ENCODE peak calls at places on chromosomes 1 and 21, in five cellular contexts. One of them, this sample, is unnamed.

GRCh38 chr1:95122151-95122697 is 5.1 kb downstream of the TLCD4 start:
- DNase-seq in osteoblast: no peak
- DNase-seq in MM.1S: no peak
- DNase-seq in GM12878: no peak
- DNase-seq in PC-3: no peak
- DNase-seq in this sample: no peak

GRCh38 chr1:54121482-54122130 is 31.2 kb downstream of the CDCP2 start:
- DNase-seq in GM12878: no peak
- DNase-seq in MM.1S: peak
- DNase-seq in PC-3: peak
- DNase-seq in osteoblast: peak
- DNase-seq in this sample: peak

GRCh38 chr21:42437786-42438185 is 34.1 kb downstream of the UBASH3A start:
- DNase-seq in GM12878: no peak
- DNase-seq in osteoblast: no peak
- DNase-seq in MM.1S: peak
- DNase-seq in PC-3: peak
- DNase-seq in this sample: no peak

GRCh38 chr1:188218289-188218688 is 1389.5 kb downstream of the PLA2G4A start:
- DNase-seq in GM12878: no peak
- DNase-seq in osteoblast: no peak
- DNase-seq in MM.1S: no peak
- DNase-seq in PC-3: no peak
- DNase-seq in this sample: no peak

GRCh38 chr1:42646056-42646455 is 12.2 kb upstream of the PPIH start:
- DNase-seq in MM.1S: no peak
- DNase-seq in osteoblast: no peak
- DNase-seq in PC-3: no peak
- DNase-seq in GM12878: no peak
- DNase-seq in this sample: no peak

GRCh38 chr1:37476087-37476452 is 1.7 kb downstream of the ZC3H12A start:
- DNase-seq in PC-3: no peak
- DNase-seq in GM12878: no peak
- DNase-seq in osteoblast: no peak
- DNase-seq in MM.1S: no peak
- DNase-seq in this sample: no peak

GRCh38 chr1:237281481-237281880 is 239.5 kb downstream of the RYR2 start:
- DNase-seq in osteoblast: no peak
- DNase-seq in GM12878: no peak
- DNase-seq in MM.1S: no peak
- DNase-seq in PC-3: no peak
- DNase-seq in this sample: no peak

GRCh38 chr1:86382878-86383277 is 13.2 kb downstream of the ODF2L start:
- DNase-seq in GM12878: peak
- DNase-seq in MM.1S: peak
- DNase-seq in PC-3: no peak
- DNase-seq in osteoblast: no peak
- DNase-seq in this sample: no peak

GRCh38 chr1:87463917-87464565 is 135.4 kb downstream of the LMO4 start:
- DNase-seq in osteoblast: no peak
- DNase-seq in MM.1S: peak
- DNase-seq in PC-3: no peak
- DNase-seq in GM12878: peak
- DNase-seq in this sample: no peak

GRCh38 chr21:42864812-42865211 is 14.5 kb downstream of the WDR4 start:
- DNase-seq in PC-3: no peak
- DNase-seq in GM12878: no peak
- DNase-seq in osteoblast: peak
- DNase-seq in MM.1S: no peak
- DNase-seq in this sample: no peak

GRCh38 chr1:4603317-4604110 is 50.9 kb upstream of the AJAP1 start:
- DNase-seq in MM.1S: no peak
- DNase-seq in PC-3: peak
- DNase-seq in GM12878: no peak
- DNase-seq in osteoblast: no peak
- DNase-seq in this sample: no peak

GRCh38 chr1:73044241-73044640 is 761.9 kb upstream of the NEGR1 start:
- DNase-seq in GM12878: no peak
- DNase-seq in osteoblast: no peak
- DNase-seq in MM.1S: no peak
- DNase-seq in PC-3: no peak
- DNase-seq in this sample: no peak

GRCh38 chr1:9128161-9128519 is 762 bp downstream of the GPR157 start:
- DNase-seq in PC-3: peak
- DNase-seq in GM12878: no peak
- DNase-seq in MM.1S: no peak
- DNase-seq in osteoblast: peak
- DNase-seq in this sample: no peak

GRCh38 chr21:27300770-27301169 is 333.9 kb upstream of the ADAMTS5 start:
- DNase-seq in PC-3: no peak
- DNase-seq in GM12878: no peak
- DNase-seq in MM.1S: no peak
- DNase-seq in osteoblast: no peak
- DNase-seq in this sample: no peak

GRCh38 chr1:161678510-161678909 is 15.6 kb downstream of the FCGR2B start:
- DNase-seq in PC-3: no peak
- DNase-seq in osteoblast: no peak
- DNase-seq in GM12878: no peak
- DNase-seq in MM.1S: peak
- DNase-seq in this sample: no peak

GRCh38 chr1:233975486-233975885 is 71.0 kb downstream of the SLC35F3 start:
- DNase-seq in PC-3: no peak
- DNase-seq in osteoblast: no peak
- DNase-seq in GM12878: no peak
- DNase-seq in MM.1S: no peak
- DNase-seq in this sample: no peak

GRCh38 chr1:152884966-152885624 is 7.0 kb downstream of the SMCP start:
- DNase-seq in osteoblast: peak
- DNase-seq in PC-3: peak
- DNase-seq in MM.1S: no peak
- DNase-seq in GM12878: no peak
- DNase-seq in this sample: no peak
- H3K4me2 ChIP-seq in osteoblast: peak
- H3K4me2 ChIP-seq in PC-3: no peak
- H3K4me2 ChIP-seq in MM.1S: no peak
- H3K4me2 ChIP-seq in GM12878: no peak
- H3K4me2 ChIP-seq in this sample: no peak

GRCh38 chr1:65393928-65394327 is 26.5 kb upstream of the LEPR start:
- DNase-seq in PC-3: no peak
- DNase-seq in GM12878: no peak
- DNase-seq in osteoblast: no peak
- DNase-seq in MM.1S: no peak
- DNase-seq in this sample: no peak
- H3K4me2 ChIP-seq in PC-3: peak
- H3K4me2 ChIP-seq in GM12878: no peak
- H3K4me2 ChIP-seq in osteoblast: no peak
- H3K4me2 ChIP-seq in MM.1S: no peak
- H3K4me2 ChIP-seq in this sample: no peak

GRCh38 chr1:78019031-78019430 is 14.3 kb downstream of the DNAJB4 start:
- DNase-seq in PC-3: no peak
- DNase-seq in MM.1S: no peak
- DNase-seq in osteoblast: no peak
- DNase-seq in GM12878: no peak
- DNase-seq in this sample: no peak
- H3K4me2 ChIP-seq in PC-3: no peak
- H3K4me2 ChIP-seq in MM.1S: no peak
- H3K4me2 ChIP-seq in osteoblast: no peak
- H3K4me2 ChIP-seq in GM12878: no peak
- H3K4me2 ChIP-seq in this sample: no peak

DNA sequence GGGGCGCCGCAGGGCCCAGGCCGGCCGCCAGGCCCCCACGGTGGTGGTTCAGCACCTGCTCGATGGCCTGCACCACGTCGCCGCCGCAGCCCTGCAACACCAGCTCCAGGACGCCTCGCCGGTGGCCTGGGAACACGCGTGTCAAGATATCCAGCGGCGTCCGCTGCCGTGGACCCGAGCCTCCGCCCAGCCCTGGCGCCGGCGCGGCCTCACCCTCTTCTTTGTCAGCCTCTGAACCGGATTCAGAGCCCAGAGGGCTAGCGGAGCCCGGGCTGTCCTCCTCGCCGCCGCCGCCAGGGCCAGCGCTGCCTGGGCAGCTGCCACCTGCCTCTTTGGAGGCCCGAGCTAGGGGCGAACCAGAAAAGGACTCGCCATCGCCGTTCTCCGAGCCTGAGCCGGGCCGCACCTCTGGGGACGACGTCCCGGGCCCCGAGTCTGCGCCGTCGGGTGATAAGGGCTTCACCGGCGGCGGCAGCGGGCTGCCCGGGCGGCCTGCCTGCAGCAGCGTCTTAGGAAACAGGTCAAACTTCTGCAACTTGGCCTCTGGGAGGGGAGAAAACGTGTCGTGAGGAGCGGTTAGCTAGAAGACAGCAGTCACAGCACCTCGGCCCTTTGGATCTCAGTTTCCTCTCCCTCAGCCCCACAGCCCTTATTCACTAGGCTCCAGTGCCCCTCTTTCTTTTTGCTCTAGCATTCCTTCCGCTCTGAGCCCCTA is 3.9 kb downstream of the DMRTA2 start:
- DNase-seq in MM.1S: no peak
- DNase-seq in GM12878: no peak
- DNase-seq in PC-3: no peak
- DNase-seq in osteoblast: peak
- DNase-seq in this sample: no peak
- H3K4me2 ChIP-seq in MM.1S: no peak
- H3K4me2 ChIP-seq in GM12878: no peak
- H3K4me2 ChIP-seq in PC-3: peak
- H3K4me2 ChIP-seq in osteoblast: no peak
- H3K4me2 ChIP-seq in this sample: no peak

GRCh38 chr1:23556661-23557470 is 2.4 kb downstream of the ID3 start:
- DNase-seq in PC-3: no peak
- DNase-seq in GM12878: no peak
- DNase-seq in MM.1S: no peak
- DNase-seq in osteoblast: peak
- DNase-seq in this sample: peak
- H3K4me2 ChIP-seq in PC-3: peak
- H3K4me2 ChIP-seq in GM12878: peak
- H3K4me2 ChIP-seq in MM.1S: peak
- H3K4me2 ChIP-seq in osteoblast: peak
- H3K4me2 ChIP-seq in this sample: peak